ENCODE peak calls at places on chromosome 20, in seven cellular contexts. F is lower lobe of right lung, P is left ventricle myocardium inferior, Q is tibial nerve, V is pancreas, G is neural progenitor cell, A is bronchial epithelial cell. S is an unnamed sample.

GRCh38 chr20:4483481-4483880 is 238.2 kb upstream of the PRND start:
- DNase-seq in P (no peak), F (no peak), Q (no peak), A (peak; percentile 63), V (no peak), G (no peak), S (no peak)

GRCh38 chr20:4766631-4767030 is 44.9 kb downstream of the PRND start:
- DNase-seq in P (no peak), V (no peak), A (no peak), F (no peak), G (no peak), Q (no peak), S (no peak)

GRCh38 chr20:45970646-45971424 is 1.2 kb downstream of the ZNF335 start:
- DNase-seq in G (peak; percentile 30), F (no peak), P (no peak), Q (peak; percentile 43), A (no peak), V (no peak), S (no peak)

GRCh38 chr20:8602389-8603116 is 466.3 kb upstream of the PLCB4 start:
- DNase-seq in Q (no peak), P (no peak), A (no peak), G (no peak), F (no peak), V (no peak), S (no peak)

GRCh38 chr20:58107533-58107932 is 120.9 kb downstream of the ANKRD60 start:
- DNase-seq in P (no peak), V (no peak), G (no peak), A (no peak), Q (no peak), F (no peak), S (no peak)

GRCh38 chr20:8492182-8492581 is 360.1 kb downstream of the PLCB1 start:
- DNase-seq in F (no peak), Q (no peak), G (no peak), V (no peak), A (no peak), P (no peak), S (no peak)

GRCh38 chr20:36275011-36275410 is 31.1 kb upstream of the DLGAP4 start:
- DNase-seq in P (no peak), V (no peak), Q (no peak), A (no peak), F (no peak), G (no peak), S (no peak)

GRCh38 chr20:10090588-10091166 is 55.9 kb downstream of the ANKEF1 start:
- DNase-seq in P (no peak), F (peak; percentile 52), Q (peak; percentile 56), A (peak; percentile 74), V (peak; percentile 78), G (peak; percentile 75), S (peak; percentile 38)

GRCh38 chr20:3406481-3407425 is 716 bp downstream of the DNAAF9 start:
- DNase-seq in F (peak; percentile 48), P (no peak), V (peak; percentile 15), Q (peak; percentile 36), A (peak; percentile 30), G (peak; percentile 60), S (peak; percentile 37)

GRCh38 chr20:3209023-3209945 is at the start of gene ITPA:
- DNase-seq in A (peak; percentile 20), G (peak; percentile 73), P (peak; percentile 40), V (peak; percentile 35), Q (peak; percentile 24), F (peak; percentile 59), S (peak; percentile 30)

DNA sequence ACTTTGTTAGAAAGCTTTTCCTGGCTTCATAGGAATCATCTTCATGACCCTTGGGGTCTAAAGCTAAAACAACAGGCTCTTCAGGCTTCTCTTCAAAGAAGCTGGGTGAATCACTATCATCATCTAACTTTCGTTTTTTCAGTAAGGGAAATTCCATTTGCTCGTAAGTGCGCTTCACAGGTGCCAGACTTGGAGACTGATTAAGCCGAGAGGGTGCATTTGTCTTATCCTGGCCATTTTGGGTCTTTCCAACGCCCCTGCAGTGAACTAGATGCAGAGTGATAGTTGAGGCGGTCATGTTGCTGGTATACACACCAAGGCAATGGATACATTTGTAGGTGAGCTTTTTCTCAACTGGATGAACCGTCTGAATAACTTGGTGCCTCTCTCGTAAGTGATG is 38.8 kb downstream of the ADNP start:
- DNase-seq in V (no peak), Q (no peak), F (no peak), P (no peak), A (no peak), G (no peak), S (no peak)
- H3K36me3 ChIP-seq in V (peaks cover 20% of the 10 kb centered on the region), Q (peaks cover 13% of the 10 kb centered on the region), F (peaks cover 87% of the 10 kb centered on the region), P (peaks cover 68% of the 10 kb centered on the region), A (peaks cover 22% of the 10 kb centered on the region), G (peaks cover 33% of the 10 kb centered on the region), S (no peaks in the 10 kb centered on the region)

DNA sequence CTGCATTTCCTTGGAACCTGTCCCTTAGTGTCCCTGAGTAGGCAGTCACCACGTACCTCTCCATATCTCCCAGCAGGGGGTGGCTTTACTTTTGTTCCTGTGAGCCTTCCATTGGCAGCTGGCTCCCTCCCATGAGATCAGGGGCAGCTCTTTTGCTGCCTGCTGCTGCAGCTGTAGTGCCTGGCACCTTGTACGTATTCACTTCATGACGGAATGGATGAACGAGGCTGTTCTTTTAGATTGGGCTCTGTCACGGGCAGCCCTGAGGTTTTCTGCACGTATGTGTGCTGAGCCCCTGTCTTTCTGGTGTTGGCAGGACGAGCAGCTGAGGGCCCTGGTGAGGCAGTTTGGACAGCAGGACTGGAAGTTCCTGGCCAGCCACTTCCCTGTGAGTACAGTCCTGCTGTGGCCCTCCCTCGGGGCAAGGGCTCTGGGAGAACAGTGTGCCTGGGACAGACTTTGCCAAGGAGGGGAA is 14.6 kb downstream of the MYBL2 start:
- DNase-seq in G (peak; percentile 69), P (peak; percentile 23), A (no peak), Q (no peak), F (no peak), V (peak; percentile 84), S (no peak)
- TF ChIP-seq CTCF in G (no peak), P (peak; percentile 37), A (no peak), Q (no peak), F (no peak), V (no peak), S (no peak)

GRCh38 chr20:38760978-38761377 is 12.7 kb downstream of the ACTR5 start:
- DNase-seq in G (no peak), P (no peak), V (no peak), Q (no peak), F (no peak), A (no peak), S (no peak)

GRCh38 chr20:38763616-38764015 is 15.4 kb downstream of the ACTR5 start:
- DNase-seq in V (no peak), G (no peak), A (no peak), P (no peak), F (no peak), Q (no peak), S (no peak)

GRCh38 chr20:38764563-38765355 is 16.5 kb downstream of the ACTR5 start:
- DNase-seq in G (no peak), A (peak; percentile 91), V (peak; percentile 65), P (no peak), Q (no peak), F (no peak), S (no peak)

GRCh38 chr20:38759135-38759534 is 10.9 kb downstream of the ACTR5 start:
- DNase-seq in V (no peak), A (no peak), G (no peak), F (no peak), P (no peak), Q (no peak), S (no peak)

DNA sequence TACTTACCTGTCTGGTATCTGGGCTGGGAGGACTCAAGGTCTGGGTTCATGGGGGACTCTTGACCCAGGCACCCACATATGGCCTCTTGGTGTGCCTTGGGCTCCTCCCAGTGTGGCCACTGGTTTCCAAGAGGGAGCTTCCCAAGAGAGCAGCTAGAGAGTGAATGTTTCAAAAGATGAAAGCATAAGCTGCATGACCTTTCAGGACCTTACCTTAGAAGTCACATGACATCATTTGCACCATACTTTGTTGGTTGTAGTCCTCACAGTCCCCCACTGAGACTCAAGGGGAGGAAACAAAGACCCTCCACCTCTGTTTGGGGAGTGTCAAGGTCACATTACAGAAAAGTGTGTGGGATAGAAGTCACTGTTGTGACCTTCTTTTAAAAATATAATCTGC is 13.9 kb downstream of the ACTR5 start:
- DNase-seq in F (no peak), A (no peak), G (no peak), Q (no peak), V (no peak), P (no peak), S (no peak)
- H3K36me3 ChIP-seq in F (peaks cover 100% of the 10 kb centered on the region), A (peaks cover 9% of the 10 kb centered on the region), G (no peaks in the 10 kb centered on the region), Q (no peaks in the 10 kb centered on the region), V (peaks cover 3% of the 10 kb centered on the region), P (peaks cover 95% of the 10 kb centered on the region), S (peaks cover 3% of the 10 kb centered on the region)

GRCh38 chr20:25039697-25040437 is 18.1 kb downstream of the ACSS1 start:
- DNase-seq in G (no peak), Q (peak; percentile 88), P (peak; percentile 88), A (peak; percentile 21), F (peak; percentile 85), V (peak; percentile 93), S (peak; percentile 95)
- TF ChIP-seq CTCF in G (no peak), Q (no peak), P (no peak), A (no peak), F (no peak), V (no peak), S (no peak)

DNA sequence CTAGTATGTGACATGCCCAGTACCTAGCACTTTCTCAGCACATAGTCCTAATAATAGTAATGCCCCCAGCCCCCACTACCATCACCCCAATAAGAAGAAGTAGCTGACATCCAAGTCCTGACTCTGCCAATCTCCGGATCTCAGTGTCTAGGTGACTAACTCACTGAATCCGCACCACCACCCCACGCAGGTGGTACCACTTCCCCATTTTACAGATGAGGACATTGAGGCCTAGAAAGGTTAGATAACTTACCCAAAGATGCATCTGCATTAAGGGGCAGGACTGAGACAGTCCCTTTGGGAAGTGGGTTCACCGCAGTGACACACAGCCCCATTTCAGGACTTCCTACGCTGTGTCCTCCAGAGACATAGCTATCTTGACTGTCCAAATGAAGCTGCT is 241.2 kb downstream of the TFAP2C start:
- DNase-seq in G (no peak), Q (no peak), V (no peak), A (no peak), F (no peak), P (no peak), S (no peak)
- H3K36me3 ChIP-seq in G (no peaks in the 10 kb centered on the region), Q (no peaks in the 10 kb centered on the region), V (no peaks in the 10 kb centered on the region), A (no peaks in the 10 kb centered on the region), F (no peaks in the 10 kb centered on the region), P (no peaks in the 10 kb centered on the region), S (no peaks in the 10 kb centered on the region)

DNA sequence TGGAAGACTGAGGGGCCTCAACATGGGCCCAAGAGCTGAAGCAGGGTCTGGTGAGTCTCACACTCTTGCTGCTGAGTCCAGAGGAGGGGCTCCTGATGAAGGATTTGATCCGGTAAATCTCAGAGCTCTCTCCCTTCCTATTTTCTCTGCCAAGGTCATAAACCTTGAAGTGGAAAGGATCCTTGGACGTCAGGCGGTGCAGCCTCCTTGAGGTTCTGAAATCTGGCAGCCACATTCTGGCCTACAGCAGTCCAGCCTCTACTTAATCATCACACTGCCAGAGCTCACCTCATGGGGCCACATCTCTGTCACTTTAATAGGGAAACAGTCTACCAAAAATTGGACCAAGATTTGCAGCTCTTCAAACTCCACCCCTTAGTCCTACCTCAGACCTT is 24.0 kb downstream of the ACSS1 start:
- DNase-seq in Q (no peak), F (no peak), P (no peak), G (no peak), V (no peak), A (no peak), S (no peak)
- TF ChIP-seq CTCF in Q (no peak), F (no peak), P (no peak), G (no peak), V (no peak), A (no peak), S (no peak)